ENCODE peak calls at places on chromosomes 2 and 18, in seven cellular contexts. G is colonic mucosa; R is tibial artery; A is AG08395; Z is pulmonary artery endothelial cell; L is dorsolateral prefrontal cortex; J is stimulated activated CD8-positive, alpha-beta memory T cell treated with anti-CD3 and anti-CD28 coated beads, Interleukin-4, amount 100 ng/mL, for 1 hour. X is an unnamed sample.

GRCh38 chr2:61951876-61952275 is 46.4 kb downstream of the COMMD1 start:
- DNase-seq in L (no peak), A (no peak), Z (no peak), G (no peak), J (no peak), R (no peak), X (no peak)

GRCh38 chr2:163231666-163232065 is 393.1 kb upstream of the KCNH7 start:
- DNase-seq in R (no peak), G (no peak), J (no peak), A (no peak), Z (no peak), L (no peak), X (no peak)

GRCh38 chr2:237231593-237231992 is 145.9 kb downstream of the COPS8 start:
- DNase-seq in J (no peak), Z (no peak), R (no peak), A (no peak), L (no peak), G (no peak), X (no peak)

GRCh38 chr18:76672627-76673026 is 149.7 kb upstream of the ZNF236 start:
- DNase-seq in J (no peak), R (no peak), Z (no peak), G (no peak), A (no peak), L (no peak), X (no peak)

GRCh38 chr2:10658914-10659257 is 30.9 kb downstream of the NOL10 start:
- DNase-seq in J (no peak), Z (no peak), R (no peak), L (no peak), G (no peak), A (no peak), X (no peak)

GRCh38 chr2:175010848-175011254 is 5.7 kb upstream of the CHN1 start:
- DNase-seq in L (no peak), Z (no peak), J (no peak), G (no peak), R (no peak), A (no peak), X (no peak)

GRCh38 chr18:5627756-5628511 is 84.1 kb upstream of the EPB41L3 start:
- DNase-seq in J (no peak), L (peak), R (no peak), A (no peak), Z (no peak), G (no peak), X (no peak)

GRCh38 chr2:70381235-70381634 is 79.4 kb upstream of the FAM136A start:
- DNase-seq in G (no peak), J (no peak), L (no peak), A (no peak), R (no peak), Z (no peak), X (no peak)

GRCh38 chr18:11042247-11042646 is 107.1 kb downstream of the PIEZO2 start:
- DNase-seq in L (no peak), G (no peak), Z (no peak), J (no peak), R (no peak), A (no peak), X (no peak)

GRCh38 chr2:128628206-128628605 is 309.5 kb upstream of the HS6ST1 start:
- DNase-seq in R (no peak), Z (no peak), L (peak), A (no peak), J (no peak), G (no peak), X (no peak)

GRCh38 chr18:76385681-76385975 is 109.4 kb downstream of the ZNF516 start:
- DNase-seq in R (no peak), A (no peak), J (no peak), G (no peak), L (no peak), Z (no peak), X (peak)

GRCh38 chr2:168165418-168165817 is 82.0 kb downstream of the STK39 start:
- DNase-seq in R (no peak), J (no peak), A (peak), G (no peak), Z (no peak), L (no peak), X (no peak)

GRCh38 chr18:58991127-58991798 is 126.6 kb downstream of the ZNF532 start:
- DNase-seq in Z (no peak), G (no peak), J (no peak), L (no peak), R (no peak), A (no peak), X (no peak)

GRCh38 chr2:1251520-1251919 is 161.7 kb upstream of the TPO start:
- DNase-seq in Z (no peak), A (no peak), J (no peak), L (no peak), G (no peak), R (no peak), X (no peak)

GRCh38 chr2:34244195-34244594 is 645.1 kb upstream of the FAM98A start:
- DNase-seq in A (no peak), Z (no peak), G (no peak), J (no peak), R (no peak), L (no peak), X (no peak)

GRCh38 chr2:100639588-100640195 is 76.9 kb downstream of the PDCL3 start:
- DNase-seq in Z (peak), L (no peak), G (no peak), A (no peak), R (no peak), J (no peak), X (no peak)

GRCh38 chr2:218570850-218571249 is 2.2 kb downstream of the CNOT9 start:
- DNase-seq in L (no peak), J (no peak), G (no peak), R (no peak), A (peak), Z (no peak), X (no peak)

GRCh38 chr18:8752329-8752728 is 47.0 kb downstream of the MTCL1 start:
- DNase-seq in J (no peak), L (no peak), Z (no peak), A (no peak), R (no peak), G (no peak), X (no peak)

GRCh38 chr2:164771897-164772296 is 69.7 kb downstream of the COBLL1 start:
- DNase-seq in J (no peak), L (no peak), A (no peak), R (no peak), Z (no peak), G (no peak), X (no peak)

GRCh38 chr2:43269706-43270105 is 43.3 kb upstream of the ZFP36L2 start:
- DNase-seq in G (peak), L (no peak), A (peak), R (peak), Z (no peak), J (no peak), X (no peak)

GRCh38 chr2:114714316-114714715 is 271.9 kb downstream of the DPP10 start:
- DNase-seq in R (no peak), J (no peak), A (no peak), L (no peak), Z (no peak), G (no peak), X (no peak)

GRCh38 chr2:42105330-42106256 is 57.8 kb downstream of the PKDCC start:
- DNase-seq in L (no peak), J (peak), A (no peak), G (peak), R (peak), Z (no peak), X (no peak)

GRCh38 chr18:76419811-76420210 is 75.2 kb downstream of the ZNF516 start:
- DNase-seq in R (no peak), A (no peak), L (no peak), J (no peak), G (no peak), Z (no peak), X (no peak)

GRCh38 chr2:232420463-232421188 is 14.0 kb downstream of the ALPG start:
- DNase-seq in J (no peak), R (no peak), G (peak), L (no peak), A (no peak), Z (no peak), X (no peak)

GRCh38 chr2:74691955-74692354 is 37.9 kb downstream of the SEMA4F start:
- DNase-seq in A (no peak), R (no peak), G (no peak), J (no peak), L (no peak), Z (no peak), X (no peak)

GRCh38 chr2:196144513-196145126 is 26.8 kb downstream of the STK17B start:
- DNase-seq in R (no peak), G (no peak), Z (no peak), L (no peak), J (no peak), A (no peak), X (no peak)

GRCh38 chr2:68151037-68151436 is 6.7 kb upstream of the PNO1 start:
- DNase-seq in A (peak), R (no peak), G (no peak), J (no peak), Z (no peak), L (no peak), X (no peak)

GRCh38 chr18:62999392-62999791 is 284.1 kb downstream of the PHLPP1 start:
- DNase-seq in A (peak), L (no peak), Z (peak), R (peak), G (peak), J (no peak), X (peak)

GRCh38 chr18:37575646-37576045 is 10.0 kb upstream of the CELF4 start:
- DNase-seq in G (no peak), A (no peak), J (no peak), L (no peak), R (no peak), Z (no peak), X (no peak)

GRCh38 chr2:3986530-3987258 is 283.3 kb downstream of the DCDC2C start:
- DNase-seq in L (no peak), R (no peak), J (no peak), G (no peak), A (no peak), Z (no peak), X (no peak)

GRCh38 chr2:172968061-172968469 is 107.6 kb upstream of the MAP3K20 start:
- DNase-seq in J (no peak), L (no peak), G (no peak), Z (peak), R (peak), A (peak), X (no peak)

GRCh38 chr2:9844581-9844980 is 1.3 kb downstream of the TAF1B start:
- DNase-seq in R (no peak), J (no peak), Z (no peak), L (no peak), G (no peak), A (peak), X (no peak)

GRCh38 chr2:150548527-150548926 is 61.1 kb upstream of the RND3 start:
- DNase-seq in L (no peak), A (no peak), R (no peak), G (no peak), Z (no peak), J (no peak), X (no peak)

GRCh38 chr2:204722691-204723090 is 177.4 kb downstream of the PARD3B start:
- DNase-seq in R (no peak), Z (no peak), J (no peak), A (no peak), L (no peak), G (no peak), X (no peak)

GRCh38 chr2:155689791-155690190 is 642.7 kb downstream of the NR4A2 start:
- DNase-seq in R (no peak), G (no peak), Z (no peak), L (no peak), A (no peak), J (no peak), X (no peak)

X was measured in posterior cingulate gyrus.